ENCODE peak calls at places on chromosomes 12 and 14, in four cellular contexts. G, O, R and Z are unnamed samples.

GRCh38 chr12:95857151-95857550 is 1.6 kb upstream of the SNRPF start:
- DNase-seq in G (no peak), R (no peak), O (no peak), Z (no peak)

GRCh38 chr14:23056257-23056955 is 914 bp downstream of the CDH24 start:
- DNase-seq in R (peak), O (peak), G (peak), Z (peak)

GRCh38 chr12:64611430-64612286 is 1.4 kb downstream of the RASSF3 start:
- DNase-seq in R (peak), G (no peak), O (no peak), Z (no peak)

GRCh38 chr14:60649815-60650381 is 621 bp upstream of the SIX1 start:
- DNase-seq in R (peak), G (no peak), O (no peak), Z (no peak)

GRCh38 chr12:96401061-96401871 is 1.0 kb upstream of the CDK17 start:
- DNase-seq in G (no peak), R (no peak), O (no peak), Z (peak)

GRCh38 chr12:47763481-47764344 is 5.0 kb upstream of the RAPGEF3 start:
- DNase-seq in G (no peak), R (no peak), O (no peak), Z (no peak)

GRCh38 chr12:47899466-47899865 is 5.3 kb downstream of the VDR start:
- DNase-seq in R (no peak), O (no peak), G (no peak), Z (no peak)

GRCh38 chr14:22900088-22900799 is 17.2 kb downstream of the REM2 start:
- DNase-seq in O (no peak), R (peak), G (no peak), Z (no peak)

GRCh38 chr12:49535921-49536525 is 2.8 kb upstream of the KCNH3 start:
- DNase-seq in O (no peak), R (no peak), G (no peak), Z (no peak)

GRCh38 chr14:20489093-20489994 is 16.0 kb upstream of the RNASE10 start:
- DNase-seq in G (no peak), R (no peak), O (no peak), Z (no peak)

GRCh38 chr14:23013056-23014054 is 3.4 kb upstream of the C14orf93 start:
- DNase-seq in O (no peak), R (no peak), G (no peak), Z (no peak)

GRCh38 chr12:78683031-78683430 is 181.5 kb upstream of the SYT1 start:
- DNase-seq in R (no peak), G (no peak), O (no peak), Z (no peak)

GRCh38 chr12:7935773-7936581 is at the start of gene SLC2A3:
- DNase-seq in R (peak), G (peak), O (no peak), Z (peak)

GRCh38 chr12:52949413-52950331 is 754 bp downstream of the KRT18 start:
- DNase-seq in O (peak), G (peak), R (peak), Z (no peak)

GRCh38 chr12:53722450-53723041 is 4.7 kb downstream of the CALCOCO1 start:
- DNase-seq in O (no peak), R (no peak), G (no peak), Z (no peak)

GRCh38 chr12:8145754-8146415 is 10.9 kb upstream of the ZNF705A start:
- DNase-seq in O (no peak), R (peak), G (peak), Z (no peak)

GRCh38 chr14:21923820-21924219 is 250.2 kb upstream of the OR4E1 start:
- DNase-seq in O (no peak), R (no peak), G (no peak), Z (peak)

GRCh38 chr12:29703528-29703927 is 80.2 kb downstream of the TMTC1 start:
- DNase-seq in O (no peak), R (no peak), G (no peak), Z (no peak)

GRCh38 chr12:50661300-50662120 is 102.4 kb upstream of the ATF1 start:
- DNase-seq in G (no peak), R (no peak), O (no peak), Z (no peak)

GRCh38 chr12:13376627-13377373 is 180.3 kb downstream of the EMP1 start:
- DNase-seq in R (no peak), O (no peak), G (no peak), Z (no peak)

GRCh38 chr12:93502802-93503623 is 35.7 kb downstream of the MRPL42 start:
- DNase-seq in O (peak), G (no peak), R (peak), Z (peak)

GRCh38 chr12:32033411-32033810 is 73.2 kb upstream of the BICD1 start:
- DNase-seq in O (no peak), G (no peak), R (no peak), Z (no peak)

GRCh38 chr14:101552786-101553231 is 8.5 kb upstream of the DIO3 start:
- DNase-seq in G (no peak), O (no peak), R (no peak), Z (no peak)

GRCh38 chr14:72377016-72377415 is 444.8 kb downstream of the RGS6 start:
- DNase-seq in G (no peak), O (no peak), R (no peak), Z (no peak)

GRCh38 chr12:53755451-53756290 is 3.9 kb upstream of the CISTR start:
- DNase-seq in O (no peak), R (peak), G (no peak), Z (no peak)

GRCh38 chr12:129771238-129771637 is 132.6 kb downstream of the TMEM132D start:
- DNase-seq in R (no peak), O (no peak), G (no peak), Z (no peak)

GRCh38 chr12:2644678-2645405 is 149.9 kb upstream of the FKBP4 start:
- DNase-seq in G (no peak), R (peak), O (no peak), Z (no peak)

GRCh38 chr12:73935817-73936216 is 601.8 kb upstream of the ATXN7L3B start:
- DNase-seq in O (no peak), R (no peak), G (no peak), Z (no peak)

GRCh38 chr14:48193893-48194292 is 518.5 kb upstream of the MDGA2 start:
- DNase-seq in R (no peak), O (no peak), G (no peak), Z (no peak)

GRCh38 chr12:123043536-123044001 is 63.1 kb downstream of the ARL6IP4 start:
- DNase-seq in O (peak), R (peak), G (peak), Z (peak)

GRCh38 chr14:67881225-67881624 is 61.6 kb downstream of the RAD51B start:
- DNase-seq in R (no peak), G (no peak), O (no peak), Z (no peak)

GRCh38 chr12:7907009-7907408 is 29.0 kb downstream of the SLC2A3 start:
- DNase-seq in R (peak), G (no peak), O (peak), Z (no peak)

GRCh38 chr12:46217686-46218508 is 50.9 kb downstream of the SLC38A1 start:
- DNase-seq in R (no peak), G (no peak), O (no peak), Z (peak)

GRCh38 chr12:110565919-110566871 is 16.9 kb downstream of the PPTC7 start:
- DNase-seq in O (no peak), R (no peak), G (no peak), Z (no peak)

GRCh38 chr12:42741771-42742510 is 152.4 kb upstream of the PRICKLE1 start:
- DNase-seq in G (no peak), O (no peak), R (no peak), Z (no peak)

GRCh38 chr14:103753809-103754208 is 38.2 kb downstream of the ZFYVE21 start:
- DNase-seq in O (no peak), G (no peak), R (no peak), Z (no peak)

GRCh38 chr14:103749452-103749851 is 33.8 kb downstream of the ZFYVE21 start:
- DNase-seq in O (no peak), R (no peak), G (no peak), Z (no peak)

GRCh38 chr14:103746706-103747105 is 31.1 kb downstream of the ZFYVE21 start:
- DNase-seq in O (no peak), G (no peak), R (no peak), Z (no peak)

GRCh38 chr14:103748539-103748867 is 32.9 kb downstream of the ZFYVE21 start:
- DNase-seq in G (no peak), O (no peak), R (no peak), Z (no peak)

GRCh38 chr14:103749860-103750259 is 34.2 kb downstream of the ZFYVE21 start:
- DNase-seq in O (no peak), G (no peak), R (no peak), Z (no peak)
- TF ChIP-seq CTCF in O (no peak), G (no peak), R (no peak), Z (no peak)

GRCh38 chr12:6703631-6704030 is 3.0 kb upstream of the PIANP start:
- DNase-seq in O (no peak), R (peak), G (no peak), Z (no peak)
- TF ChIP-seq CTCF in O (no peak), R (no peak), G (no peak), Z (no peak)

GRCh38 chr14:68921666-68922065 is 57.4 kb downstream of the ACTN1 start:
- DNase-seq in R (no peak), G (no peak), O (no peak), Z (no peak)
- TF ChIP-seq CTCF in R (no peak), G (no peak), O (no peak), Z (no peak)

GRCh38 chr12:89995870-89996269 is 287.2 kb upstream of the ATP2B1 start:
- DNase-seq in O (no peak), G (no peak), R (no peak), Z (no peak)

GRCh38 chr12:89991807-89992206 is 283.2 kb upstream of the ATP2B1 start:
- DNase-seq in G (no peak), R (no peak), O (no peak), Z (no peak)

GRCh38 chr12:89994901-89995300 is 286.3 kb upstream of the ATP2B1 start:
- DNase-seq in O (no peak), G (no peak), R (no peak), Z (no peak)

GRCh38 chr12:89993632-89994031 is 285.0 kb upstream of the ATP2B1 start:
- DNase-seq in G (no peak), R (no peak), O (no peak), Z (no peak)

GRCh38 chr12:89992668-89993401 is 284.2 kb upstream of the ATP2B1 start:
- DNase-seq in O (no peak), G (no peak), R (no peak), Z (no peak)
- TF ChIP-seq CTCF in O (no peak), G (no peak), R (no peak), Z (no peak)

GRCh38 chr14:51129130-51129529 is 34.2 kb upstream of the TRIM9 start:
- DNase-seq in G (no peak), O (no peak), R (no peak), Z (no peak)
- TF ChIP-seq CTCF in G (no peak), O (peak), R (no peak), Z (no peak)

DNA sequence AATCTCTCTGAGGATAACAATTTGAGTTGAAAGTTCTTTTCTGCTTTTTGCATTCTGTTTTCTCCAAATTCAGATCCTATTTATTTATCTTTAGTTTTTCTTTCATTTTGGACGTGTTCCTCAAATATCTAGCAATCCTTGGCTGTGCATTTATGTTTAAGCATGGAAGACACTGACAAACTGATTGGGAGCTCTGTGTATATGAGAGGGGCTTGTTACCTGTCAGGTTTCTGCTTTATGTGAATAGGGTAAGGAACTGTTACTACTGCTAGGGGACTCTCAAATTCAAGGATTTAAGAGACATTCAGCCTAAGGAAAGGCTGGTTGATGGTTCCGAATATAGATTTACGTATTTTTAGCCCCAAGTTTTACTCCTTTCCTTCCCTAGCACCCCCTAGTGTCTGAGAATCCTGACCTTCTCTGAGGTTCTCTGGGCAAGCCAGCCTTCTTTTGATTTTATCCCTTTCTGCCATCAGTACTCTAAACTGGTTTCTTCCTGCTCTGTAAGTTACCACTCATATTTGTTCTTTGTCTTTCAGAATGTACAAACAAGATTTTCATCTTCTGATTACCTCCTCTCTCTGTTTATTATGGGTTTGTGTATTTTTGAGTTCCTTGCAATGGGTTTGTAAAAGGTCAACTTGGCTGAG is 30.5 kb downstream of the YLPM1 start:
- DNase-seq in O (no peak), R (no peak), G (no peak), Z (no peak)
- TF ChIP-seq CTCF in O (peak), R (no peak), G (no peak), Z (peak)